ENCODE peak calls at places on chromosomes 13 and 19, in five cellular contexts. R is RKO; E is astrocyte of the cerebellum; A is activated CD8-positive, alpha-beta memory T cell treated with anti-CD3 and anti-CD28 coated beads for 1 hour; W is activated T-cell treated with anti-CD3 and anti-CD28 coated beads, Interleukin-2, amount 50 U/mL, for 4 hours. D is an unnamed sample.

GRCh38 chr13:31638577-31638976 is 100.7 kb upstream of the RXFP2 start:
- DNase-seq in R (peak), E (peak), A (no peak), W (no peak), D (no peak)

GRCh38 chr13:113493315-113493951 is 2.9 kb upstream of the DCUN1D2 start:
- DNase-seq in R (peak), E (peak), A (no peak), W (no peak), D (no peak)

GRCh38 chr19:18762125-18763023 is 28.7 kb downstream of the COMP start:
- DNase-seq in R (no peak), E (peak), A (no peak), W (no peak), D (peak)

GRCh38 chr19:7850975-7851622 is 21.1 kb downstream of the EVI5L start:
- DNase-seq in R (no peak), E (no peak), A (no peak), W (no peak), D (no peak)

GRCh38 chr13:51324714-51325440 is 14.6 kb upstream of the SERPINE3 start:
- DNase-seq in R (no peak), E (no peak), A (no peak), W (no peak), D (no peak)

GRCh38 chr13:88000239-88000638 is 329.1 kb downstream of the SLITRK5 start:
- DNase-seq in R (no peak), E (no peak), A (no peak), W (no peak), D (no peak)

GRCh38 chr13:34959489-34959888 is 17.4 kb downstream of the NBEA start:
- DNase-seq in R (no peak), E (no peak), A (no peak), W (no peak), D (no peak)

GRCh38 chr13:111122056-111122455 is 6.9 kb downstream of the ARHGEF7 start:
- DNase-seq in R (no peak), E (no peak), A (no peak), W (no peak), D (no peak)

GRCh38 chr13:51449018-51449417 is 3.8 kb downstream of the INTS6 start:
- DNase-seq in R (no peak), E (no peak), A (no peak), W (no peak), D (no peak)

GRCh38 chr13:37075164-37075563 is 15.7 kb upstream of the SUPT20H start:
- DNase-seq in R (no peak), E (no peak), A (no peak), W (no peak), D (no peak)

GRCh38 chr19:7748756-7749155 is 1.4 kb upstream of the CD209 start:
- DNase-seq in R (peak), E (no peak), A (no peak), W (no peak), D (no peak)

GRCh38 chr19:51564791-51565190 is 6.3 kb upstream of the ZNF175 start:
- DNase-seq in R (no peak), E (no peak), A (no peak), W (no peak), D (no peak)

GRCh38 chr13:80871481-80871880 is 530.6 kb upstream of the SPRY2 start:
- DNase-seq in R (no peak), E (peak), A (no peak), W (no peak), D (no peak)

GRCh38 chr13:99983401-99984133 is 2.0 kb downstream of the ZIC2 start:
- DNase-seq in R (peak), E (no peak), A (no peak), W (no peak), D (no peak)

GRCh38 chr19:12611361-12611699 is 610 bp downstream of the ZNF791 start:
- DNase-seq in R (peak), E (peak), A (no peak), W (no peak), D (peak)

GRCh38 chr19:49691243-49692101 is 556 bp downstream of the CPT1C start:
- DNase-seq in R (no peak), E (peak), A (no peak), W (no peak), D (no peak)

GRCh38 chr19:44683434-44684210 is 12.3 kb downstream of the CEACAM19 start:
- DNase-seq in R (no peak), E (no peak), A (no peak), W (no peak), D (no peak)

GRCh38 chr13:40206241-40207109 is 460.0 kb downstream of the FOXO1 start:
- DNase-seq in R (no peak), E (no peak), A (no peak), W (peak), D (no peak)

GRCh38 chr19:38263696-38264485 is 482 bp upstream of the SPINT2 start:
- DNase-seq in R (peak), E (no peak), A (peak), W (peak), D (peak)

GRCh38 chr13:98751397-98752110 is 918 bp downstream of the SLC15A1 start:
- DNase-seq in R (no peak), E (no peak), A (no peak), W (no peak), D (peak)

GRCh38 chr13:91922969-91923592 is 524.7 kb downstream of the GPC5 start:
- DNase-seq in R (peak), E (no peak), A (no peak), W (no peak), D (no peak)

D was measured in transverse colon.